ENCODE peak calls at places on chromosomes 6 and 20, in seven cellular contexts. U is CD8-positive, alpha-beta memory T cell; O is body of pancreas; C is HEK293T; B is fibroblast of the conjunctiva; R is endothelial cell; L is iris pigment epithelial cell. Z is an unnamed sample.
A peak's percentile ranks its signal among the peaks of the same experiment; 100 is the strongest.

GRCh38 chr6:119044263-119044662 is 34.2 kb downstream of the FAM184A start:
- DNase-seq in C (no peak), B (no peak), R (no peak), L (no peak), O (no peak), U (no peak), Z (no peak)

GRCh38 chr6:64861039-64861651 is 845.9 kb downstream of the EYS start:
- DNase-seq in L (no peak), C (no peak), B (no peak), O (no peak), U (no peak), R (no peak), Z (no peak)

GRCh38 chr20:38275815-38276550 is 15.4 kb upstream of the KIAA1755 start:
- DNase-seq in B (no peak), O (no peak), R (no peak), U (no peak), L (peak; percentile 93), C (no peak), Z (peak; percentile 90)

GRCh38 chr6:7721654-7722053 is 4.2 kb upstream of the BMP6 start:
- DNase-seq in U (no peak), R (no peak), L (peak; percentile 54), O (no peak), C (no peak), B (no peak), Z (peak; percentile 35)

GRCh38 chr20:63216849-63217471 is 1.0 kb upstream of the YTHDF1 start:
- DNase-seq in U (no peak), B (no peak), O (no peak), L (no peak), R (no peak), C (no peak), Z (no peak)

GRCh38 chr6:77620290-77620882 is 32.5 kb upstream of the MEI4 start:
- DNase-seq in O (peak; percentile 14), C (peak; percentile 10), R (peak; percentile 44), U (no peak), L (peak; percentile 30), B (no peak), Z (no peak)

GRCh38 chr6:119602215-119603178 is 252.9 kb upstream of the MAN1A1 start:
- DNase-seq in O (no peak), B (peak; percentile 16), U (no peak), L (no peak), C (no peak), R (no peak), Z (peak; percentile 61)

GRCh38 chr6:56517155-56517745 is 125.4 kb downstream of the DST start:
- DNase-seq in L (peak; percentile 91), R (no peak), U (no peak), B (peak; percentile 34), C (no peak), O (no peak), Z (peak; percentile 41)

GRCh38 chr6:130122243-130122642 is 100.5 kb downstream of the SAMD3 start:
- DNase-seq in C (no peak), L (no peak), R (no peak), B (no peak), U (no peak), O (no peak), Z (no peak)

GRCh38 chr6:35078226-35078850 is 62.8 kb downstream of the TCP11 start:
- DNase-seq in O (no peak), U (no peak), L (no peak), C (no peak), B (no peak), R (no peak), Z (no peak)

GRCh38 chr6:85186546-85187170 is 263.2 kb upstream of the NT5E start:
- DNase-seq in L (peak; percentile 59), O (no peak), R (no peak), U (no peak), B (no peak), C (no peak), Z (no peak)

GRCh38 chr6:75489025-75489424 is 4.6 kb downstream of the FILIP1 start:
- DNase-seq in C (no peak), R (no peak), L (peak; percentile 31), U (no peak), O (no peak), B (no peak), Z (no peak)

GRCh38 chr20:48284837-48285236 is 499.6 kb upstream of the SULF2 start:
- DNase-seq in L (peak; percentile 74), R (no peak), C (no peak), B (no peak), U (no peak), O (no peak), Z (peak; percentile 73)

GRCh38 chr6:24631671-24632070 is 14.3 kb downstream of the KIAA0319 start:
- DNase-seq in O (no peak), L (no peak), C (no peak), B (no peak), R (no peak), U (no peak), Z (no peak)

GRCh38 chr6:38723783-38724182 is 8.7 kb downstream of the DNAH8 start:
- DNase-seq in B (no peak), U (no peak), C (no peak), O (no peak), R (no peak), L (no peak), Z (no peak)

GRCh38 chr20:8633366-8633765 is 435.5 kb upstream of the PLCB4 start:
- DNase-seq in L (peak; percentile 58), U (no peak), R (no peak), O (no peak), C (no peak), B (no peak), Z (peak; percentile 74)

GRCh38 chr6:51384736-51385135 is 566.1 kb downstream of the TFAP2B start:
- DNase-seq in U (no peak), C (no peak), B (no peak), L (no peak), R (no peak), O (no peak), Z (no peak)

GRCh38 chr20:33680681-33681080 is 5.5 kb downstream of the E2F1 start:
- DNase-seq in U (no peak), R (no peak), O (no peak), B (peak; percentile 67), L (no peak), C (no peak), Z (peak; percentile 29)

GRCh38 chr6:41940759-41941279 is 789 bp downstream of the CCND3 start:
- DNase-seq in L (peak; percentile 44), R (peak; percentile 46), U (peak; percentile 52), B (no peak), C (no peak), O (peak; percentile 29), Z (peak; percentile 52)

GRCh38 chr6:46704562-46704961 is 16.9 kb downstream of the TDRD6 start:
- DNase-seq in O (no peak), U (no peak), C (peak; percentile 23), L (peak; percentile 11), B (peak; percentile 6), R (no peak), Z (peak; percentile 12)

GRCh38 chr20:21315138-21315537 is 12.0 kb downstream of the XRN2 start:
- DNase-seq in L (peak; percentile 83), U (no peak), B (no peak), R (no peak), O (no peak), C (no peak), Z (peak; percentile 84)

GRCh38 chr20:52806918-52807317 is 165.2 kb upstream of the TSHZ2 start:
- DNase-seq in L (no peak), R (no peak), C (no peak), B (no peak), U (no peak), O (no peak), Z (no peak)

GRCh38 chr20:16821211-16822089 is 73.3 kb downstream of the OTOR start:
- DNase-seq in U (no peak), C (peak; percentile 62), B (peak; percentile 20), R (peak; percentile 41), L (peak; percentile 47), O (no peak), Z (peak; percentile 48)

GRCh38 chr6:137926207-137926731 is 59.2 kb downstream of the TNFAIP3 start:
- DNase-seq in R (no peak), B (peak; percentile 23), L (peak; percentile 68), O (peak; percentile 34), U (no peak), C (no peak), Z (peak; percentile 94)

GRCh38 chr6:722608-723007 is 29.7 kb upstream of the EXOC2 start:
- DNase-seq in B (no peak), O (no peak), L (peak; percentile 72), C (no peak), R (no peak), U (no peak), Z (peak; percentile 34)